ENCODE peak calls at places on chromosomes 12 and 14, in four cellular contexts. T, O, N and W are unnamed samples.

GRCh38 chr12:51132693-51133092 is 40.2 kb downstream of the TFCP2 start:
- DNase-seq in T (no peak), O (no peak), N (no peak), W (no peak)

GRCh38 chr14:104316723-104317499 is 178.5 kb downstream of the KIF26A start:
- DNase-seq in O (no peak), N (no peak), T (no peak), W (no peak)

GRCh38 chr12:115710104-115710564 is 567.4 kb downstream of the MED13L start:
- DNase-seq in O (no peak), N (no peak), T (no peak), W (peak; percentile 34)

GRCh38 chr12:97148941-97149559 is 242.0 kb downstream of the NEDD1 start:
- DNase-seq in O (peak; percentile 74), T (no peak), N (peak; percentile 65), W (peak; percentile 28)

GRCh38 chr14:93100098-93100497 is 15.6 kb downstream of the ITPK1 start:
- DNase-seq in O (no peak), T (no peak), N (no peak), W (no peak)

GRCh38 chr12:109716512-109717389 is 3.1 kb downstream of the FAM222A start:
- DNase-seq in N (no peak), T (no peak), O (peak; percentile 41), W (peak; percentile 30)

GRCh38 chr12:9707356-9707755 is 25.5 kb downstream of the CLECL1 start:
- DNase-seq in T (no peak), O (no peak), N (peak; percentile 15), W (no peak)

GRCh38 chr14:72643317-72643801 is 250.5 kb downstream of the DPF3 start:
- DNase-seq in N (no peak), O (no peak), T (no peak), W (peak; percentile 29)

GRCh38 chr14:43872752-43873655 is 634.1 kb downstream of the FSCB start:
- DNase-seq in N (no peak), O (no peak), T (no peak), W (no peak)

GRCh38 chr14:74945852-74946658 is 9.3 kb downstream of the PGF start:
- DNase-seq in O (peak; percentile 82), T (peak; percentile 83), N (peak; percentile 53), W (peak; percentile 79)

GRCh38 chr14:103519837-103520212 is 2.8 kb downstream of the CKB start:
- DNase-seq in N (no peak), T (no peak), O (no peak), W (peak; percentile 40)

GRCh38 chr12:41932028-41932427 is 212.6 kb downstream of the GXYLT1 start:
- DNase-seq in N (no peak), T (no peak), O (no peak), W (no peak)

GRCh38 chr12:31011336-31011735 is 62.3 kb upstream of the DDX11 start:
- DNase-seq in N (no peak), T (no peak), O (no peak), W (no peak)

DNA sequence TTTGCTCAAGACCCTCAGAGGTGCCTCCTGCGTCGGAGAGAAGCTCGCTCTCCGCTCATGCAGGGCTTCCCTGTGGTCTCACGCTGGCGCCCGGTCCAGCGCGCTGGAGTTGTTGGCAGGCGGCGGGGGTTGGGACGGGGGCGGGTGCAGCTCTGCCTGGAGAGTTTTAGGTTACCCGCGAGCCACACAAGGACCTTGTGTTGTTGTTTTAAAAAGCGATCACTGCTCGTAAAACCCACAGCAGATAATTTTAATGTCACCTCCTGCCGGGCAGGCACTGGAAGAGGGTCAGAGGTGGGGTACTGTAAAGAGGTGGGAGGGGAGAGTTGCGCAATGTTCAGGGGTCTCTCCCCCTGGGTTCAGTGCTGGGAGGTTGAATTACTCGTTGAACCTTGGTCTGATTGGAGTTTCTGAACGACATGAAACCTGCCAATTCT is 853 bp downstream of the SMOC1 start:
- DNase-seq in N (no peak), O (peak; percentile 61), T (no peak), W (no peak)
- H3K27me3 ChIP-seq in N (no peaks in the 10 kb centered on the region), O (peaks cover 11% of the 10 kb centered on the region), T (no peaks in the 10 kb centered on the region), W (peaks cover 82% of the 10 kb centered on the region)

GRCh38 chr14:100566586-100566985 is 20.6 kb downstream of the BEGAIN start:
- DNase-seq in T (no peak), O (no peak), N (no peak), W (no peak)
- H3K27me3 ChIP-seq in T (peaks cover 33% of the 10 kb centered on the region), O (peaks cover 90% of the 10 kb centered on the region), N (peaks cover 40% of the 10 kb centered on the region), W (peaks cover 99% of the 10 kb centered on the region)

GRCh38 chr14:20583142-20583541 is 4.7 kb downstream of the RNASE11 start:
- DNase-seq in O (no peak), N (no peak), T (no peak), W (no peak)
- H3K27me3 ChIP-seq in O (no peaks in the 10 kb centered on the region), N (no peaks in the 10 kb centered on the region), T (no peaks in the 10 kb centered on the region), W (peaks cover 15% of the 10 kb centered on the region)

DNA sequence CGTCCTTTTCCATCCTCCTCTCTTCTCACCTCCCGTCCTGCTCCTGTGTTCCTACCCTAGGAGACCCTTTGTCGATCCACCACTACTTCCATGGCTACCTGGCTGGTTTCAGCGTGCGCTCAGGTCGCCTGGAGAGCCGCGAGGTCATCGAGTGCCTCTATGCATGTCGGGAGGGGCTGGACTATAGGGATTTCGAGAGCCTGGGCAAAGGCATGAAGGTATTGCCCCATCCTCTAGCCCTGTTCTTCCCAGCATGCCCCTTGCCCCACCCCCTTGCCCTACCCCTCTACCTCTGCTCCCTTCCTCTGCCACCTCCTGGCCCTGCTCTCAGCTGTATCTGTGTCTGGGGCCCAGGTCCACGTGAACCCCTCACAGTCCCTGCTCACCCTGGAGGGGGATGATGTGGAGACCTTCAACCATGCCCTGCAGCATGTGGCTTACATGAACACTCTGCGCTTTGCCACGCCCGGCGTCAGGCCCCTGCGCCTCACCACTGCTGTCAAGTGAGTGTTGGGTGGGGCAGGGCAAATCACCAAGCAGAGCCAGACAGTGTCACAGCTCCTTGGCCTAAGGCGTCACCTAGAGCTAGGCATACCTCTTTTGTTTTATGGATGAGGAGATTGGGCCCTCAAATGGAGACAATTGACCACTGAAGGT is 12.8 kb downstream of the CLSTN3 start:
- DNase-seq in O (no peak), T (no peak), N (no peak), W (no peak)
- H3K27me3 ChIP-seq in O (no peaks in the 10 kb centered on the region), T (no peaks in the 10 kb centered on the region), N (no peaks in the 10 kb centered on the region), W (no peaks in the 10 kb centered on the region)

DNA sequence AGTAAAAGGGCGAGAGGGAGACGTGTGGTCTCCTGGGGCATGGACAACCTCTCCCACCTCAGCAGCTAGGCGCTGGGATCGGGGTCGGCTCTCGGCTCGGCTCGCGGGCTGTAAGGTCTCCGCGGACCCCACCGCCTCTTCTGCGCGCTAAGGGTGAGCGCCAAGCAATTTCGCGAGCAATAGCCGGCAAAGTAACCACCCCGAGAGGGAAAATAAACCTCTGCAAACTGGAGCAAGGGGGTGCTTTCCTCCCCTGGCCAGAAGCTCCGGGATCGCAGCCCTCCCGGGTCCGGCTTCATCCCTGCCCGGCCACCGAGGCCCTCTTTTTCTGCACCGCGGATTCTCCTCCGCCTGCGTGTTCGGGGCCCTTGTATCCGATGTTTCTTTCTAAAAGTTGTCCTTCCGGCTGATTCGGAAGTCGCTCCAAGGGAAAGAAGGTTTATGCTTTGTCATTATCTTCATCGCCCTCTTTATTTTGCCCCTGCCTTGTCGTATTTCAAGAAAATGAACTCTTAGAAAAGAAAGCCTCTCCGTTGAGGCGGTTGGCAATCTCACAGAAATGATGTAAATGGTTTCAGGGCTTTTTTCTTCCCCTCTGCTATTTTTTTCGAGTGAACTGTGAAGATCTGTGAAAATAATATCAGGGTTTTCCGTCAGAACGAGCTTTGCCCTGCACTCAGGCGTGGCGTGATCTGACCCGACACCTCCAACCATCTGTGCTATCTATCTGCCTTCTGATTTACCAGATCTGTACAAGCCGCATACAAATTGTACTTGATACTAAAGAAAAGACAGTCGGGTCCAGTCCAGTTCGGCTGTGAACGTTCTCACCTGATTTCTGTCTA is 1.7 kb upstream of the SIX6 start:
- DNase-seq in N (no peak), O (no peak), T (no peak), W (no peak)
- H3K27me3 ChIP-seq in N (peaks cover 92% of the 10 kb centered on the region), O (peaks cover 100% of the 10 kb centered on the region), T (peaks cover 65% of the 10 kb centered on the region), W (peaks cover 100% of the 10 kb centered on the region)

DNA sequence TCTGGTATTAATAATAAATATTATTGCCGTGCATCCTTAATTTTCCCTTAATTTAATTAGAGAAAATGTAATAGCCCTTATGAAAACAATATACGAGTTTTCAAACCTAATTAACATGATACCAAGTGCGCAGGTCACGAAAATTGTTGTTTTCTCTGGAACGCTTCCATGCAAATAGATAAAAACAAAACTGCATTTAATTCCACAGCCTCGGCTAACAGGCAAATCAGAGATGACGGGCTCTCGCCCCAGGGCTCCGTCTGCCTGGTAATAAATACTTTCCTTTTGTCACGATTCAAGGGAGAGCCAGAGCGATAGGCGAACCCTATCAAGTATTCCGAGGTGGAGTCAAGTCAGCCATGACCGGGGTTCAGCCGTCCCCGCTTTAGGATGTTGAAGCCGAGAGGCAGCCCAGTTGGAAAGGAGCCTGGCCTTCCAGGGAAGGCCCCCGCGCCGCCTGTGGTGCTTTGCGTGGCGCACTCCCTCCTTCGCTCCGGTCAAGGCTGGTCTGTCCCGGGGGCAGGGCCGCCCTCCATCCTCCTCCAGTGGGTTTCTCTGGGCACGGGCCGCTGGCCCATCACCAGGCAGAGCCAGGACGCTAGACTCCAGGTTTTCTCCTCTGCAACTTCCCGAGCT is 137.8 kb upstream of the GSC start:
- DNase-seq in O (no peak), T (no peak), N (no peak), W (no peak)
- H3K27me3 ChIP-seq in O (peaks cover 8% of the 10 kb centered on the region), T (no peaks in the 10 kb centered on the region), N (no peaks in the 10 kb centered on the region), W (peaks cover 53% of the 10 kb centered on the region)

GRCh38 chr12:114702462-114702861 is 18.5 kb upstream of the TBX3 start:
- DNase-seq in N (no peak), O (no peak), T (no peak), W (no peak)
- H3K27me3 ChIP-seq in N (peaks cover 36% of the 10 kb centered on the region), O (peaks cover 57% of the 10 kb centered on the region), T (peaks cover 62% of the 10 kb centered on the region), W (peaks cover 95% of the 10 kb centered on the region)

DNA sequence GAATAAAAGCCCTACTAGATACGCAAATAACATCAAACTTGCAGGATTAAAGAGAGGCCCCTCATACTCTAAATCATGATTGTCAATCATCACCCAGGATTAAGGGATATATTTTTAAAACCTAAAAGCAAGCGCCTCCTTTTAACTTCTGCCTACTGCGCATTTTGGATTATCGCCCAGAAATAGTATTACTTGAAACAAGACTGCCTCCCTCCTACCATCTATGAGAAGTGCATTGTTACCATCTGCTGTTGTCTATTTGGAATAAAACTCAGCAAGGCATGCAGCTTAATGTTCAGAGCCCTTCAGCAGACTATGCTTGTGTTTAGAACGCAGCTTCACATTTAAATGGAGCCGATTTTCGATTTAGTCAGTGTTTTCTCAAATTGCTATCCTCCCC is 79.6 kb downstream of the EXOC5 start:
- DNase-seq in O (peak; percentile 44), T (no peak), N (no peak), W (no peak)
- H3K27me3 ChIP-seq in O (no peaks in the 10 kb centered on the region), T (no peaks in the 10 kb centered on the region), N (peaks cover 10% of the 10 kb centered on the region), W (peaks cover 23% of the 10 kb centered on the region)